ENCODE peak calls at places on chromosomes 16 and 17, in six cellular contexts. B, R, J, L, W and H are unnamed samples.
A peak's percentile ranks its signal among the peaks of the same experiment; 100 is the strongest.

GRCh38 chr17:53649201-53649600 is 173.5 kb upstream of the KIF2B start:
- DNase-seq in J (no peak), L (no peak), W (no peak), B (no peak), R (no peak), H (no peak)

GRCh38 chr16:78639775-78640174 is 540.3 kb downstream of the WWOX start:
- DNase-seq in R (no peak), L (no peak), W (peak; percentile 9), B (peak; percentile 57), J (no peak), H (no peak)

GRCh38 chr16:4882261-4882632 is 35.0 kb downstream of the UBN1 start:
- DNase-seq in L (no peak), R (no peak), B (peak; percentile 28), W (no peak), J (no peak), H (no peak)

GRCh38 chr16:47310792-47311211 is 150.1 kb downstream of the ITFG1 start:
- DNase-seq in B (no peak), J (no peak), R (no peak), L (no peak), W (no peak), H (no peak)

GRCh38 chr17:44219636-44220210 is at the start of gene UBTF:
- DNase-seq in W (peak; percentile 45), B (peak; percentile 93), R (peak; percentile 65), J (no peak), L (peak; percentile 90), H (peak; percentile 70)

GRCh38 chr16:68704232-68704867 is 32.7 kb upstream of the CDH1 start:
- DNase-seq in B (peak; percentile 94), W (peak; percentile 61), L (peak; percentile 81), J (peak; percentile 41), R (peak; percentile 90), H (peak; percentile 83)

GRCh38 chr17:2146132-2146871 is 91.4 kb downstream of the HIC1 start:
- DNase-seq in L (no peak), W (no peak), R (no peak), B (no peak), J (no peak), H (peak; percentile 59)

GRCh38 chr17:37417852-37418251 is 11.2 kb downstream of the TADA2A start:
- DNase-seq in W (no peak), J (no peak), B (no peak), L (no peak), R (no peak), H (no peak)

GRCh38 chr17:71180801-71181385 is 939.9 kb upstream of the SOX9 start:
- DNase-seq in J (no peak), R (peak; percentile 61), B (peak; percentile 96), L (no peak), W (no peak), H (no peak)

GRCh38 chr17:20028436-20028835 is 19.3 kb downstream of the SPECC1 start:
- DNase-seq in R (no peak), J (no peak), L (no peak), B (no peak), W (no peak), H (no peak)

GRCh38 chr16:31436221-31437045 is 6.2 kb downstream of the ZNF843 start:
- DNase-seq in B (no peak), W (no peak), J (no peak), L (no peak), R (no peak), H (peak; percentile 22)

GRCh38 chr17:3770471-3770870 is 30.5 kb downstream of the ITGAE start:
- DNase-seq in W (no peak), B (no peak), R (no peak), L (no peak), J (peak; percentile 34), H (no peak)